ENCODE peak calls at places on chromosomes 2 and 18, in ten cellular contexts. Q is CD4-positive, CD25-positive, alpha-beta regulatory T cell; X is CD8-positive, alpha-beta T cell; Y is fibroblast of lung; A is dorsolateral prefrontal cortex; M is spleen; W is brain microvascular endothelial cell; T is HCT116; O is GM23338; N is AG04450. D is an unnamed sample.

GRCh38 chr2:31558401-31559295 is 22.1 kb downstream of the SRD5A2 start:
- DNase-seq in Q (no peak), A (no peak), O (no peak), W (peak; percentile 7), X (no peak), T (no peak), N (no peak), Y (peak; percentile 32), M (no peak), D (no peak)

GRCh38 chr18:79487198-79488165 is 91.8 kb downstream of the NFATC1 start:
- DNase-seq in Q (no peak), W (no peak), Y (no peak), N (no peak), X (no peak), A (no peak), M (peak; percentile 73), T (no peak), O (no peak), D (no peak)

GRCh38 chr18:46888965-46889364 is 28.3 kb downstream of the PIAS2 start:
- DNase-seq in Q (no peak), O (no peak), M (no peak), A (no peak), Y (no peak), W (no peak), T (no peak), N (no peak), X (no peak), D (no peak)

GRCh38 chr2:234081970-234082822 is 31.7 kb downstream of the SPP2 start:
- DNase-seq in N (no peak), T (no peak), W (no peak), A (no peak), M (no peak), X (no peak), O (no peak), Y (no peak), Q (no peak), D (no peak)

GRCh38 chr2:112701092-112701491 is 19.7 kb upstream of the NT5DC4 start:
- DNase-seq in W (no peak), M (no peak), Q (no peak), X (no peak), A (no peak), Y (peak; percentile 63), O (no peak), N (no peak), T (no peak), D (no peak)

GRCh38 chr2:179263460-179264237 is 983 bp downstream of the SESTD1 start:
- DNase-seq in T (no peak), Y (peak; percentile 74), X (no peak), W (peak; percentile 66), A (peak; percentile 40), O (peak; percentile 44), Q (no peak), M (peak; percentile 89), N (no peak), D (peak; percentile 86)

GRCh38 chr2:119240311-119241204 is 16.9 kb downstream of the STEAP3 start:
- DNase-seq in X (no peak), T (peak; percentile 50), Q (no peak), Y (peak; percentile 80), M (no peak), W (peak; percentile 70), N (no peak), A (peak; percentile 88), O (peak; percentile 45), D (peak; percentile 78)

GRCh38 chr2:168770796-168771195 is 31.6 kb upstream of the NOSTRIN start:
- DNase-seq in N (no peak), O (no peak), X (no peak), W (no peak), M (no peak), A (no peak), Y (no peak), T (no peak), Q (no peak), D (no peak)

GRCh38 chr2:177187631-177188312 is 24.8 kb upstream of the HNRNPA3 start:
- DNase-seq in N (no peak), T (peak; percentile 45), A (no peak), M (no peak), O (no peak), Q (no peak), Y (peak; percentile 87), W (peak; percentile 82), X (no peak), D (no peak)

GRCh38 chr18:78994000-78994399 is 14.4 kb downstream of the SALL3 start:
- DNase-seq in Y (no peak), W (no peak), T (no peak), N (no peak), M (no peak), Q (no peak), X (no peak), O (no peak), A (no peak), D (no peak)

GRCh38 chr2:23041443-23041842 is 343.5 kb upstream of the KLHL29 start:
- DNase-seq in N (no peak), Q (no peak), X (no peak), W (no peak), T (no peak), A (no peak), O (no peak), M (peak; percentile 60), Y (no peak), D (no peak)

GRCh38 chr2:128282976-128283810 is 35.5 kb downstream of the HS6ST1 start:
- DNase-seq in T (no peak), X (no peak), W (no peak), Y (no peak), O (no peak), Q (no peak), N (no peak), M (peak; percentile 75), A (no peak), D (no peak)

DNA sequence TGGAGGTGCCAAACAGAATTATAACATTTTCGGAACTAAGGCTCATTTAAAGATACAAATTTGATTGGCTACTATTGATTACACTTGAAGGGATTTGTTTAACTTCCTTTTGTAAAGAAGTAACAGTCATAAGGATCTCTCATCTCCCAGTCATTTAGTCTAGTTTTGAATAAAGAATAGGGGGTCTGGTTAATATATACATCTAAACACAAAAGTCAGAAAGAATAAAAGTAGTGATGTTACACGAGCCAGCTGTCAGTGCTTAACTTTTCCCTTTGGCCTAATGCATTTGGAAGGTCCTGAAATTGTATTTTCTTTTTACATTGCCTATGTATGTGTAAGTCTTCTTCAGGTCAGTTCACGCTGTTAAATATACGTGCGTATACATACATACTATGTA is 8.1 kb downstream of the SEPTIN2 start:
- DNase-seq in Y (no peak), N (no peak), A (no peak), T (no peak), M (no peak), W (no peak), O (no peak), Q (no peak), X (no peak), D (no peak)
- H3K4me3 ChIP-seq in Y (no peak overlapping the region), N (no peak overlapping the region), A (no peak overlapping the region), T (no peak overlapping the region), M (no peak overlapping the region), W (no peak overlapping the region), O (no peak overlapping the region), Q (no peak overlapping the region), X (no peak overlapping the region), D (no peak overlapping the region)

DNA sequence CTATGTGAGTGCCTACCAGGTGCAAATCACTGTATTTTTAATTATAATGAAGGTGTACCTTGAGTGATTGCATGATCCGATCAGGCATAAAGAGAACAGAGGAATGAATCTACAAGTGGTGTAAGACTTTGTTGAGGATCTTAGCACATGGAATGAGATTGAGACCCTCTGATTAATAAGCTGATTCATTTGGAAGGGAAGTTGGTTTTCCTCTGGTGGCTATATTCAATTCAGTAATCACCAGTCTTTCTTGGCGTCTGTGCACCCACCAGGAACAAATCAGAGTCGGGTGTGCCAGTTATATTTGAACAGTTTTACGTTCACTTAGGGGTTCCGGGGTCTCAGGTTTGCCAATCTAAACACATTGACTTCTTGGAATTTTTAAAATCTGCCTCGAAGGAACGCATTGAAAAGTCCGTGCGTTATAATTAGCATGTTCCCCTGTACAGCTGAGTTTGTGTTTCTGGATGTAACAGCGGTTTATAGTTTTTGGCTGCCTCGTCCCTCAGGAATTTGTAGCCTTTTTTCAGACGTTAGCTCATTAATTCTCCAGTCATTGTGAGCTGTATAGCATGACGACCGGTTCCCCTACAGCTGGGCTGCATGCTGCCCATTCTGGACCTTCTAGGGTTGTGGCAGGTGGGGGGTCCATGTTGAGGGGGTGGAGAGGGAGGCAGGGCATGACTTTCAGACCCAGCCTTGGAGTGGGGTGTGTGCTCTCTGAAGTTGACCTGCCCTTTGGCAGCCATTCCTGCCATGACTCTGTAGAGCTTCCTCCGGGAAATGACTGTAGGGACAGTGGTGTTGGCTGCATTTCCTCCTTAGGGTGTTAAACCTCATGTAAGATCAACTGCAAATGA is 20.3 kb downstream of the MYO1B start:
- DNase-seq in W (peak; percentile 68), Y (peak; percentile 68), O (no peak), Q (no peak), T (no peak), M (no peak), X (no peak), A (no peak), N (no peak), D (no peak)
- H3K27ac ChIP-seq in W (peak overlapping the region; percentile 71), Y (peak overlapping the region; percentile 82), O (peak overlapping the region; percentile 4), Q (no peak overlapping the region), T (no peak overlapping the region), M (no peak overlapping the region), X (no peak overlapping the region), A (no peak overlapping the region), N (peak overlapping the region; percentile 73), D (peak overlapping the region; percentile 91)

GRCh38 chr2:172448544-172449267 is 21.3 kb downstream of the ITGA6 start:
- DNase-seq in O (peak; percentile 54), X (no peak), Y (no peak), M (no peak), W (no peak), N (no peak), T (no peak), A (no peak), Q (no peak), D (no peak)
- H3K4me3 ChIP-seq in O (no peak overlapping the region), X (no peak overlapping the region), Y (no peak overlapping the region), M (no peak overlapping the region), W (no peak overlapping the region), N (no peak overlapping the region), T (no peak overlapping the region), A (no peak overlapping the region), Q (no peak overlapping the region), D (no peak overlapping the region)

GRCh38 chr18:50880108-50880465 is 1.2 kb downstream of the ME2 start:
- DNase-seq in T (no peak), N (no peak), Y (peak; percentile 12), A (no peak), M (no peak), X (no peak), Q (no peak), O (peak; percentile 20), W (no peak), D (no peak)

GRCh38 chr18:50879302-50880107 is 587 bp downstream of the ME2 start:
- DNase-seq in W (peak; percentile 42), Q (peak; percentile 9), M (no peak), T (no peak), Y (peak; percentile 62), A (peak; percentile 51), X (peak; percentile 3), O (no peak), N (no peak), D (no peak)

GRCh38 chr18:50878345-50879301 is at the start of gene ME2:
- DNase-seq in W (peak; percentile 69), T (peak; percentile 61), A (peak; percentile 95), Y (peak; percentile 89), O (peak; percentile 94), Q (peak; percentile 84), N (peak; percentile 73), M (peak; percentile 99), X (peak; percentile 88), D (peak; percentile 94)

GRCh38 chr18:50877545-50878265 is 1.2 kb upstream of the ME2 start:
- DNase-seq in M (no peak), Y (no peak), X (no peak), N (no peak), O (no peak), A (no peak), T (no peak), Q (no peak), W (no peak), D (no peak)

GRCh38 chr18:50875966-50876536 is 2.9 kb upstream of the ME2 start:
- DNase-seq in T (no peak), O (no peak), X (no peak), A (no peak), W (no peak), N (no peak), Q (no peak), M (no peak), Y (no peak), D (no peak)
- H3K27ac ChIP-seq in T (no peak overlapping the region), O (no peak overlapping the region), X (no peak overlapping the region), A (no peak overlapping the region), W (no peak overlapping the region), N (no peak overlapping the region), Q (no peak overlapping the region), M (no peak overlapping the region), Y (no peak overlapping the region), D (no peak overlapping the region)